ENCODE peak calls at places on chromosomes 16 and 17, in six cellular contexts. One of them, this sample, is unnamed.
A peak's percentile ranks its signal among the peaks of the same experiment; 100 is the strongest.

GRCh38 chr17:50676065-50676975 is 31.4 kb downstream of the ANKRD40 start:
- DNase-seq in stomach: no peak
- DNase-seq in neural progenitor cell: no peak
- DNase-seq in colonic mucosa: peak; percentile 58
- DNase-seq in heart left ventricle: no peak
- DNase-seq in uterus: no peak
- DNase-seq in this sample: no peak

GRCh38 chr17:49926886-49927285 is 42.1 kb upstream of the DLX4 start:
- DNase-seq in heart left ventricle: peak; percentile 77
- DNase-seq in stomach: no peak
- DNase-seq in uterus: peak; percentile 53
- DNase-seq in colonic mucosa: no peak
- DNase-seq in neural progenitor cell: no peak
- DNase-seq in this sample: peak; percentile 15

GRCh38 chr16:23996258-23996955 is 160.6 kb downstream of the PRKCB start:
- DNase-seq in neural progenitor cell: no peak
- DNase-seq in stomach: peak; percentile 62
- DNase-seq in colonic mucosa: no peak
- DNase-seq in heart left ventricle: no peak
- DNase-seq in uterus: no peak
- DNase-seq in this sample: no peak

GRCh38 chr17:37490638-37491614 is 1.2 kb downstream of the DUSP14 start:
- DNase-seq in uterus: peak; percentile 61
- DNase-seq in colonic mucosa: peak; percentile 29
- DNase-seq in stomach: no peak
- DNase-seq in neural progenitor cell: peak; percentile 70
- DNase-seq in heart left ventricle: peak; percentile 57
- DNase-seq in this sample: peak; percentile 73

GRCh38 chr16:65284583-65284982 is 162.7 kb upstream of the CDH11 start:
- DNase-seq in heart left ventricle: no peak
- DNase-seq in colonic mucosa: no peak
- DNase-seq in stomach: no peak
- DNase-seq in neural progenitor cell: no peak
- DNase-seq in uterus: no peak
- DNase-seq in this sample: no peak

GRCh38 chr16:31010539-31010938 is at the start of gene STX1B:
- DNase-seq in neural progenitor cell: peak; percentile 89
- DNase-seq in stomach: no peak
- DNase-seq in heart left ventricle: peak; percentile 13
- DNase-seq in colonic mucosa: no peak
- DNase-seq in uterus: no peak
- DNase-seq in this sample: no peak

GRCh38 chr16:67236551-67237395 is 9.8 kb downstream of the TMEM208 start:
- DNase-seq in uterus: no peak
- DNase-seq in neural progenitor cell: peak; percentile 59
- DNase-seq in colonic mucosa: peak; percentile 67
- DNase-seq in stomach: no peak
- DNase-seq in heart left ventricle: no peak
- DNase-seq in this sample: peak; percentile 17

GRCh38 chr17:38559025-38559879 is 46.5 kb downstream of the SRCIN1 start:
- DNase-seq in uterus: peak; percentile 88
- DNase-seq in heart left ventricle: peak; percentile 79
- DNase-seq in neural progenitor cell: peak; percentile 96
- DNase-seq in stomach: peak; percentile 94
- DNase-seq in colonic mucosa: peak; percentile 94
- DNase-seq in this sample: peak; percentile 92

GRCh38 chr16:1537138-1537577 is 3.7 kb downstream of the TMEM204 start:
- DNase-seq in heart left ventricle: no peak
- DNase-seq in stomach: no peak
- DNase-seq in uterus: no peak
- DNase-seq in colonic mucosa: no peak
- DNase-seq in neural progenitor cell: no peak
- DNase-seq in this sample: no peak

GRCh38 chr17:66310528-66311148 is 8.2 kb downstream of the PRKCA start:
- DNase-seq in heart left ventricle: no peak
- DNase-seq in uterus: no peak
- DNase-seq in colonic mucosa: no peak
- DNase-seq in stomach: no peak
- DNase-seq in neural progenitor cell: peak; percentile 13
- DNase-seq in this sample: no peak

GRCh38 chr17:59963738-59964454 is 644 bp downstream of the RNFT1 start:
- DNase-seq in colonic mucosa: peak; percentile 50
- DNase-seq in neural progenitor cell: peak; percentile 60
- DNase-seq in heart left ventricle: peak; percentile 50
- DNase-seq in uterus: peak; percentile 33
- DNase-seq in stomach: peak; percentile 42
- DNase-seq in this sample: peak; percentile 48

GRCh38 chr16:28087140-28087660 is 23.7 kb upstream of the GSG1L start:
- DNase-seq in uterus: no peak
- DNase-seq in colonic mucosa: no peak
- DNase-seq in neural progenitor cell: no peak
- DNase-seq in heart left ventricle: no peak
- DNase-seq in stomach: no peak
- DNase-seq in this sample: no peak

GRCh38 chr16:57994778-57995177 is 5.7 kb downstream of the ZNF319 start:
- DNase-seq in colonic mucosa: peak; percentile 55
- DNase-seq in neural progenitor cell: peak; percentile 81
- DNase-seq in heart left ventricle: peak; percentile 66
- DNase-seq in stomach: peak; percentile 59
- DNase-seq in uterus: no peak
- DNase-seq in this sample: peak; percentile 59

GRCh38 chr16:50401355-50401754 is 32.6 kb upstream of the BRD7 start:
- DNase-seq in neural progenitor cell: no peak
- DNase-seq in heart left ventricle: no peak
- DNase-seq in stomach: no peak
- DNase-seq in colonic mucosa: no peak
- DNase-seq in uterus: no peak
- DNase-seq in this sample: no peak

GRCh38 chr16:7315813-7316212 is 16.8 kb upstream of the RBFOX1 start:
- DNase-seq in colonic mucosa: no peak
- DNase-seq in uterus: no peak
- DNase-seq in stomach: no peak
- DNase-seq in heart left ventricle: no peak
- DNase-seq in neural progenitor cell: no peak
- DNase-seq in this sample: no peak

GRCh38 chr16:7318661-7319060 is 14.0 kb upstream of the RBFOX1 start:
- DNase-seq in colonic mucosa: no peak
- DNase-seq in stomach: no peak
- DNase-seq in heart left ventricle: no peak
- DNase-seq in uterus: no peak
- DNase-seq in neural progenitor cell: no peak
- DNase-seq in this sample: no peak

GRCh38 chr16:7317982-7318381 is 14.7 kb upstream of the RBFOX1 start:
- DNase-seq in neural progenitor cell: no peak
- DNase-seq in colonic mucosa: no peak
- DNase-seq in stomach: no peak
- DNase-seq in heart left ventricle: no peak
- DNase-seq in uterus: no peak
- DNase-seq in this sample: no peak

GRCh38 chr16:7316266-7316888 is 16.3 kb upstream of the RBFOX1 start:
- DNase-seq in neural progenitor cell: no peak
- DNase-seq in uterus: no peak
- DNase-seq in colonic mucosa: no peak
- DNase-seq in stomach: no peak
- DNase-seq in heart left ventricle: no peak
- DNase-seq in this sample: no peak

GRCh38 chr16:7313170-7313569 is 19.5 kb upstream of the RBFOX1 start:
- DNase-seq in uterus: no peak
- DNase-seq in stomach: no peak
- DNase-seq in heart left ventricle: no peak
- DNase-seq in neural progenitor cell: peak; percentile 50
- DNase-seq in colonic mucosa: no peak
- DNase-seq in this sample: no peak
- TF ChIP-seq CTCF in uterus: no peak
- TF ChIP-seq CTCF in stomach: no peak
- TF ChIP-seq CTCF in heart left ventricle: peak; percentile 41
- TF ChIP-seq CTCF in neural progenitor cell: peak; percentile 76
- TF ChIP-seq CTCF in colonic mucosa: no peak
- TF ChIP-seq CTCF in this sample: no peak

GRCh38 chr17:48615212-48615962 is at the start of gene HOXB8:
- DNase-seq in heart left ventricle: no peak
- DNase-seq in uterus: no peak
- DNase-seq in stomach: no peak
- DNase-seq in neural progenitor cell: no peak
- DNase-seq in colonic mucosa: no peak
- DNase-seq in this sample: no peak
- H3K4me3 ChIP-seq in heart left ventricle: no peak within 1 kb of the TSS
- H3K4me3 ChIP-seq in uterus: no peak within 1 kb of the TSS
- H3K4me3 ChIP-seq in stomach: peak within 1 kb of the TSS; percentile 21
- H3K4me3 ChIP-seq in neural progenitor cell: no peak within 1 kb of the TSS
- H3K4me3 ChIP-seq in colonic mucosa: peak within 1 kb of the TSS; percentile 57
- H3K4me3 ChIP-seq in this sample: no peak within 1 kb of the TSS

GRCh38 chr17:17079336-17079735 is 37.1 kb downstream of the MPRIP start:
- DNase-seq in heart left ventricle: peak; percentile 63
- DNase-seq in stomach: no peak
- DNase-seq in uterus: peak; percentile 15
- DNase-seq in colonic mucosa: no peak
- DNase-seq in neural progenitor cell: peak; percentile 59
- DNase-seq in this sample: no peak

GRCh38 chr17:17080781-17081180 is 38.5 kb downstream of the MPRIP start:
- DNase-seq in stomach: no peak
- DNase-seq in neural progenitor cell: no peak
- DNase-seq in uterus: peak; percentile 12
- DNase-seq in heart left ventricle: peak; percentile 12
- DNase-seq in colonic mucosa: no peak
- DNase-seq in this sample: no peak

GRCh38 chr17:17081304-17081940 is 39.2 kb downstream of the MPRIP start:
- DNase-seq in neural progenitor cell: no peak
- DNase-seq in uterus: peak; percentile 44
- DNase-seq in heart left ventricle: peak; percentile 29
- DNase-seq in colonic mucosa: no peak
- DNase-seq in stomach: no peak
- DNase-seq in this sample: no peak

GRCh38 chr17:17079761-17080160 is 37.5 kb downstream of the MPRIP start:
- DNase-seq in colonic mucosa: no peak
- DNase-seq in heart left ventricle: peak; percentile 74
- DNase-seq in neural progenitor cell: no peak
- DNase-seq in uterus: peak; percentile 52
- DNase-seq in stomach: no peak
- DNase-seq in this sample: peak; percentile 91

DNA sequence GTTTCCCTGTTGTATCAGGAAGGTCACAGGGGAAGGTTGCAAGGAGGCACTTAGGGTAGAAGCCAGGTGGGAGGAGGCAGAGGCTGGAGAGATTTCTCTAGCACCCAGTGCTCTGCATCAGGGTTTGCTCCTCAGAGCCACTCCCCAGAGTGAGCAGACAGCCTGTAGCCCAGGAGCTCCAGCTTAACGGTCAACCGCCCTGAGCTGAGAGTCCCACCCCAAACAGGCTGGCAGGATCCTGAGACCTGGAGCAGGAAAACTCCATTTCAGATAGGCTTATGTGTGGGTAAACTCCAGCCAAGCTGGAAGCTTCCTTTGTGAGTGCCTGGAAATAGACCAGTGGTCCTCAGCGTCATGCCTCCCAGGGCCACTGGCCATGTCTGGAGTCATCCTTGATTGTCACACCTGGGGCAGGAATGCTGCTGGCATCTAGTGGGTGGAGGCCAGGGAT is 37.9 kb downstream of the MPRIP start:
- DNase-seq in neural progenitor cell: no peak
- DNase-seq in colonic mucosa: no peak
- DNase-seq in heart left ventricle: peak; percentile 20
- DNase-seq in uterus: no peak
- DNase-seq in stomach: no peak
- DNase-seq in this sample: peak; percentile 19
- H3K27ac ChIP-seq in neural progenitor cell: no peak overlapping the region
- H3K27ac ChIP-seq in colonic mucosa: no peak overlapping the region
- H3K27ac ChIP-seq in heart left ventricle: peak overlapping the region; percentile 21
- H3K27ac ChIP-seq in uterus: peak overlapping the region; percentile 69
- H3K27ac ChIP-seq in stomach: peak overlapping the region; percentile 52
- H3K27ac ChIP-seq in this sample: peak overlapping the region; percentile 10

GRCh38 chr17:14886200-14886739 is 378.9 kb downstream of the PMP22 start:
- DNase-seq in uterus: no peak
- DNase-seq in neural progenitor cell: peak; percentile 28
- DNase-seq in heart left ventricle: no peak
- DNase-seq in colonic mucosa: no peak
- DNase-seq in stomach: no peak
- DNase-seq in this sample: no peak
- TF ChIP-seq CTCF in uterus: no peak
- TF ChIP-seq CTCF in neural progenitor cell: peak; percentile 51
- TF ChIP-seq CTCF in heart left ventricle: no peak
- TF ChIP-seq CTCF in colonic mucosa: no peak
- TF ChIP-seq CTCF in stomach: no peak
- TF ChIP-seq CTCF in this sample: no peak

DNA sequence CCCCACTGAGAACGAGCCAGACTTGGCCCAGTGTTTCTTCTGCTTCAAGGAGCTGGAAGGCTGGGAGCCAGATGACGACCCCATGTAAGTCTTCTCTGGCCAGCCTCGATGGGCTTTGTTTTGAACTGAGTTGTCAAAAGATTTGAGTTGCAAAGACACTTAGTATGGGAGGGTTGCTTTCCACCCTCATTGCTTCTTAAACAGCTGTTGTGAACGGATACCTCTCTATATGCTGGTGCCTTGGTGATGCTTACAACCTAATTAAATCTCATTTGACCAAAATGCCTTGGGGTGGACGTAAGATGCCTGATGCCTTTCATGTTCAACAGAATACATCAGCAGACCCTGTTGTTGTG is 631 bp downstream of the BIRC5 start:
- DNase-seq in heart left ventricle: no peak
- DNase-seq in colonic mucosa: no peak
- DNase-seq in uterus: no peak
- DNase-seq in neural progenitor cell: no peak
- DNase-seq in stomach: no peak
- DNase-seq in this sample: no peak
- H3K4me3 ChIP-seq in heart left ventricle: no peak overlapping the region
- H3K4me3 ChIP-seq in colonic mucosa: peak overlapping the region; percentile 69
- H3K4me3 ChIP-seq in uterus: no peak overlapping the region
- H3K4me3 ChIP-seq in neural progenitor cell: peak overlapping the region; percentile 87
- H3K4me3 ChIP-seq in stomach: peak overlapping the region; percentile 71
- H3K4me3 ChIP-seq in this sample: no peak overlapping the region

GRCh38 chr17:58309918-58310259 is 18.7 kb downstream of the TSPOAP1 start:
- DNase-seq in uterus: no peak
- DNase-seq in neural progenitor cell: no peak
- DNase-seq in stomach: no peak
- DNase-seq in heart left ventricle: no peak
- DNase-seq in colonic mucosa: no peak
- DNase-seq in this sample: no peak
- H3K27ac ChIP-seq in uterus: no peak overlapping the region
- H3K27ac ChIP-seq in neural progenitor cell: no peak overlapping the region
- H3K27ac ChIP-seq in stomach: no peak overlapping the region
- H3K27ac ChIP-seq in heart left ventricle: no peak overlapping the region
- H3K27ac ChIP-seq in colonic mucosa: no peak overlapping the region
- H3K27ac ChIP-seq in this sample: no peak overlapping the region

GRCh38 chr16:4271176-4272113 is 1.4 kb downstream of the TFAP4 start:
- DNase-seq in uterus: peak; percentile 88
- DNase-seq in neural progenitor cell: peak; percentile 96
- DNase-seq in colonic mucosa: peak; percentile 96
- DNase-seq in heart left ventricle: peak; percentile 96
- DNase-seq in stomach: peak; percentile 92
- DNase-seq in this sample: peak; percentile 92
- TF ChIP-seq CTCF in uterus: no peak
- TF ChIP-seq CTCF in neural progenitor cell: peak; percentile 38
- TF ChIP-seq CTCF in colonic mucosa: no peak
- TF ChIP-seq CTCF in heart left ventricle: peak; percentile 9
- TF ChIP-seq CTCF in stomach: no peak
- TF ChIP-seq CTCF in this sample: no peak

This sample was measured in thyroid gland.